ENCODE peak calls at places on chromosomes 1 and 21, in four cellular contexts. M is SIG-M5, B is GM04504, N is astrocyte of the cerebellum. R is an unnamed sample.

GRCh38 chr1:84851839-84852238 is 41.2 kb downstream of the LPAR3 start:
- DNase-seq in B (peak), M (no peak), N (no peak), R (no peak)

GRCh38 chr1:3040004-3040403 is 18.7 kb downstream of the ACTRT2 start:
- DNase-seq in N (no peak), M (no peak), B (no peak), R (no peak)

GRCh38 chr1:234970731-234971476 is 157.7 kb downstream of the TOMM20 start:
- DNase-seq in M (no peak), B (peak), N (peak), R (no peak)

GRCh38 chr1:221439008-221439733 is 302.7 kb downstream of the DUSP10 start:
- DNase-seq in M (no peak), B (peak), N (no peak), R (no peak)

GRCh38 chr1:78387872-78388271 is 102.9 kb upstream of the PTGFR start:
- DNase-seq in M (no peak), N (no peak), B (no peak), R (no peak)

GRCh38 chr1:152000989-152001630 is 7.5 kb upstream of the S100A10 start:
- DNase-seq in N (no peak), M (peak), B (no peak), R (no peak)

GRCh38 chr21:17406202-17406601 is 106.6 kb upstream of the CXADR start:
- DNase-seq in M (no peak), B (no peak), N (no peak), R (no peak)

GRCh38 chr1:201396859-201397464 is 2.2 kb downstream of the LAD1 start:
- DNase-seq in M (no peak), N (no peak), B (no peak), R (no peak)

GRCh38 chr1:185650602-185651230 is 83.5 kb upstream of the HMCN1 start:
- DNase-seq in N (no peak), B (no peak), M (no peak), R (no peak)

GRCh38 chr1:221440658-221441057 is 301.2 kb downstream of the DUSP10 start:
- DNase-seq in N (no peak), M (no peak), B (no peak), R (no peak)

GRCh38 chr1:110302836-110303235 is 36.3 kb upstream of the RBM15 start:
- DNase-seq in M (no peak), N (no peak), B (no peak), R (no peak)

GRCh38 chr1:241077386-241078147 is 279.4 kb downstream of the RGS7 start:
- DNase-seq in N (no peak), B (no peak), M (no peak), R (no peak)

GRCh38 chr1:34549199-34549598 is 205.6 kb upstream of the GJB5 start:
- DNase-seq in B (no peak), M (no peak), N (no peak), R (no peak)

GRCh38 chr21:37758997-37759396 is 157.3 kb downstream of the KCNJ6 start:
- DNase-seq in M (no peak), N (peak), B (no peak), R (no peak)

GRCh38 chr21:36422279-36423098 is 37.3 kb downstream of the CHAF1B start:
- DNase-seq in M (no peak), N (no peak), B (peak), R (no peak)